ENCODE peak calls at places on chromosomes 12 and 14, in five cellular contexts. E is NCI-H1417; Z is stimulated activated CD4-positive, alpha-beta T cell treated with anti-CD3 and anti-CD28 coated beads, Interleukin-2, amount 100 ng/mL, for 48 hours; C is H1; K is ACHN. P is an unnamed sample.

GRCh38 chr12:69879007-69879960 is 54.3 kb downstream of the MYRFL start:
- DNase-seq in E (peak), Z (peak), C (peak), K (peak), P (peak)

GRCh38 chr14:90193925-90194324 is 62.4 kb upstream of the PSMC1 start:
- DNase-seq in E (peak), Z (peak), C (peak), K (peak), P (peak)

GRCh38 chr12:48794870-48795269 is 6.0 kb upstream of the ADCY6 start:
- DNase-seq in E (peak), Z (no peak), C (no peak), K (no peak), P (no peak)

GRCh38 chr14:57712101-57712500 is 153.8 kb downstream of the SLC35F4 start:
- DNase-seq in E (peak), Z (no peak), C (no peak), K (peak), P (peak)

GRCh38 chr12:126762150-126762549 is 1504.8 kb upstream of the TMEM132C start:
- DNase-seq in E (no peak), Z (no peak), C (no peak), K (no peak), P (no peak)

GRCh38 chr12:118548887-118549286 is 172.5 kb downstream of the SUDS3 start:
- DNase-seq in E (no peak), Z (no peak), C (no peak), K (peak), P (no peak)

GRCh38 chr14:61255968-61256367 is 25.2 kb downstream of the TMEM30B start:
- DNase-seq in E (peak), Z (no peak), C (no peak), K (no peak), P (no peak)

GRCh38 chr12:84913151-84913550 is 552 bp upstream of the SLC6A15 start:
- DNase-seq in E (peak), Z (no peak), C (peak), K (peak), P (peak)

GRCh38 chr12:18296909-18297280 is 35.6 kb downstream of the PIK3C2G start:
- DNase-seq in E (no peak), Z (no peak), C (no peak), K (peak), P (no peak)

GRCh38 chr14:51448831-51449665 is 202.7 kb upstream of the FRMD6 start:
- DNase-seq in E (no peak), Z (no peak), C (no peak), K (peak), P (peak)

GRCh38 chr14:25607095-25607657 is 557.2 kb upstream of the STXBP6 start:
- DNase-seq in E (peak), Z (no peak), C (no peak), K (no peak), P (peak)

GRCh38 chr14:75794615-75795038 is 133.6 kb downstream of the TTLL5 start:
- DNase-seq in E (peak), Z (no peak), C (no peak), K (peak), P (peak)

GRCh38 chr12:32532415-32532814 is 133.1 kb downstream of the FGD4 start:
- DNase-seq in E (no peak), Z (no peak), C (no peak), K (no peak), P (peak)

GRCh38 chr12:13223941-13224340 is 27.4 kb downstream of the EMP1 start:
- DNase-seq in E (no peak), Z (no peak), C (no peak), K (no peak), P (no peak)

GRCh38 chr12:71431991-71432390 is 7.6 kb upstream of the LGR5 start:
- DNase-seq in E (no peak), Z (no peak), C (no peak), K (no peak), P (no peak)

GRCh38 chr12:32891956-32892355 is 4.6 kb downstream of the PKP2 start:
- DNase-seq in E (no peak), Z (no peak), C (no peak), K (peak), P (no peak)

GRCh38 chr14:69354383-69355154 is 43.5 kb downstream of the ERH start:
- DNase-seq in E (no peak), Z (peak), C (no peak), K (no peak), P (peak)

GRCh38 chr14:38958589-38958988 is 144.4 kb downstream of the SEC23A start:
- DNase-seq in E (peak), Z (no peak), C (no peak), K (no peak), P (peak)

GRCh38 chr12:24617471-24617870 is 331.4 kb downstream of the BCAT1 start:
- DNase-seq in E (no peak), Z (no peak), C (no peak), K (peak), P (no peak)

GRCh38 chr12:22262309-22262708 is 72.2 kb downstream of the ST8SIA1 start:
- DNase-seq in E (peak), Z (no peak), C (no peak), K (no peak), P (no peak)

GRCh38 chr14:75861161-75861621 is 120.6 kb downstream of the TGFB3 start:
- DNase-seq in E (no peak), Z (no peak), C (no peak), K (peak), P (peak)

P was measured in DMS53.